ENCODE peak calls at places on chromosome 19, in six cellular contexts. One of them, this sample, is unnamed.
A peak's percentile ranks its signal among the peaks of the same experiment; 100 is the strongest.

GRCh38 chr19:54415208-54415900 is at the start of gene TTYH1:
- DNase-seq in stimulated activated CD8-positive, alpha-beta memory T cell treated with anti-CD3 and anti-CD28 coated beads, Interleukin-7, amount 100 ng/mL, for 1 hour: peak; percentile 23
- DNase-seq in dorsolateral prefrontal cortex: no peak
- DNase-seq in LHCN-M2: no peak
- DNase-seq in T-helper 2 cell treated with Interferon-gamma antibody and Interleukin-4, amounts not matched to agents 5 μg/mL and 100 μg/mL, for 36 hours: no peak
- DNase-seq in HT-29: no peak
- DNase-seq in this sample: no peak

GRCh38 chr19:58381460-58382220 is 810 bp upstream of the ZNF837 start:
- DNase-seq in stimulated activated CD8-positive, alpha-beta memory T cell treated with anti-CD3 and anti-CD28 coated beads, Interleukin-7, amount 100 ng/mL, for 1 hour: no peak
- DNase-seq in dorsolateral prefrontal cortex: no peak
- DNase-seq in LHCN-M2: no peak
- DNase-seq in T-helper 2 cell treated with Interferon-gamma antibody and Interleukin-4, amounts not matched to agents 5 μg/mL and 100 μg/mL, for 36 hours: no peak
- DNase-seq in HT-29: no peak
- DNase-seq in this sample: no peak

GRCh38 chr19:18785179-18786124 is 5.7 kb downstream of the COMP start:
- DNase-seq in stimulated activated CD8-positive, alpha-beta memory T cell treated with anti-CD3 and anti-CD28 coated beads, Interleukin-7, amount 100 ng/mL, for 1 hour: peak; percentile 50
- DNase-seq in dorsolateral prefrontal cortex: peak; percentile 47
- DNase-seq in LHCN-M2: peak; percentile 45
- DNase-seq in T-helper 2 cell treated with Interferon-gamma antibody and Interleukin-4, amounts not matched to agents 5 μg/mL and 100 μg/mL, for 36 hours: peak; percentile 47
- DNase-seq in HT-29: peak; percentile 61
- DNase-seq in this sample: peak; percentile 70

GRCh38 chr19:53908106-53908932 is 759 bp upstream of the CACNG7 start:
- DNase-seq in stimulated activated CD8-positive, alpha-beta memory T cell treated with anti-CD3 and anti-CD28 coated beads, Interleukin-7, amount 100 ng/mL, for 1 hour: no peak
- DNase-seq in dorsolateral prefrontal cortex: peak; percentile 91
- DNase-seq in LHCN-M2: peak; percentile 25
- DNase-seq in T-helper 2 cell treated with Interferon-gamma antibody and Interleukin-4, amounts not matched to agents 5 μg/mL and 100 μg/mL, for 36 hours: peak; percentile 37
- DNase-seq in HT-29: no peak
- DNase-seq in this sample: no peak

GRCh38 chr19:38664503-38665211 is 17.2 kb downstream of the ACTN4 start:
- DNase-seq in stimulated activated CD8-positive, alpha-beta memory T cell treated with anti-CD3 and anti-CD28 coated beads, Interleukin-7, amount 100 ng/mL, for 1 hour: no peak
- DNase-seq in dorsolateral prefrontal cortex: no peak
- DNase-seq in LHCN-M2: no peak
- DNase-seq in T-helper 2 cell treated with Interferon-gamma antibody and Interleukin-4, amounts not matched to agents 5 μg/mL and 100 μg/mL, for 36 hours: no peak
- DNase-seq in HT-29: peak; percentile 56
- DNase-seq in this sample: no peak

GRCh38 chr19:18895828-18896341 is at the start of gene CERS1:
- DNase-seq in stimulated activated CD8-positive, alpha-beta memory T cell treated with anti-CD3 and anti-CD28 coated beads, Interleukin-7, amount 100 ng/mL, for 1 hour: no peak
- DNase-seq in dorsolateral prefrontal cortex: no peak
- DNase-seq in LHCN-M2: no peak
- DNase-seq in T-helper 2 cell treated with Interferon-gamma antibody and Interleukin-4, amounts not matched to agents 5 μg/mL and 100 μg/mL, for 36 hours: no peak
- DNase-seq in HT-29: no peak
- DNase-seq in this sample: no peak

GRCh38 chr19:48964205-48965032 is 690 bp upstream of the FTL start:
- DNase-seq in stimulated activated CD8-positive, alpha-beta memory T cell treated with anti-CD3 and anti-CD28 coated beads, Interleukin-7, amount 100 ng/mL, for 1 hour: no peak
- DNase-seq in dorsolateral prefrontal cortex: no peak
- DNase-seq in LHCN-M2: peak; percentile 51
- DNase-seq in T-helper 2 cell treated with Interferon-gamma antibody and Interleukin-4, amounts not matched to agents 5 μg/mL and 100 μg/mL, for 36 hours: peak; percentile 10
- DNase-seq in HT-29: peak; percentile 76
- DNase-seq in this sample: no peak

GRCh38 chr19:39558623-39559117 is 18.7 kb upstream of the EID2 start:
- DNase-seq in stimulated activated CD8-positive, alpha-beta memory T cell treated with anti-CD3 and anti-CD28 coated beads, Interleukin-7, amount 100 ng/mL, for 1 hour: no peak
- DNase-seq in dorsolateral prefrontal cortex: no peak
- DNase-seq in LHCN-M2: no peak
- DNase-seq in T-helper 2 cell treated with Interferon-gamma antibody and Interleukin-4, amounts not matched to agents 5 μg/mL and 100 μg/mL, for 36 hours: no peak
- DNase-seq in HT-29: no peak
- DNase-seq in this sample: no peak

GRCh38 chr19:3423183-3423829 is 56.9 kb downstream of the NFIC start:
- DNase-seq in stimulated activated CD8-positive, alpha-beta memory T cell treated with anti-CD3 and anti-CD28 coated beads, Interleukin-7, amount 100 ng/mL, for 1 hour: no peak
- DNase-seq in dorsolateral prefrontal cortex: no peak
- DNase-seq in LHCN-M2: no peak
- DNase-seq in T-helper 2 cell treated with Interferon-gamma antibody and Interleukin-4, amounts not matched to agents 5 μg/mL and 100 μg/mL, for 36 hours: no peak
- DNase-seq in HT-29: no peak
- DNase-seq in this sample: no peak

GRCh38 chr19:1853295-1854031 is 5.2 kb upstream of the REXO1 start:
- DNase-seq in stimulated activated CD8-positive, alpha-beta memory T cell treated with anti-CD3 and anti-CD28 coated beads, Interleukin-7, amount 100 ng/mL, for 1 hour: peak; percentile 54
- DNase-seq in dorsolateral prefrontal cortex: peak; percentile 52
- DNase-seq in LHCN-M2: peak; percentile 62
- DNase-seq in T-helper 2 cell treated with Interferon-gamma antibody and Interleukin-4, amounts not matched to agents 5 μg/mL and 100 μg/mL, for 36 hours: peak; percentile 84
- DNase-seq in HT-29: peak; percentile 73
- DNase-seq in this sample: peak; percentile 76

GRCh38 chr19:54383330-54383729 is 18.6 kb upstream of the LAIR1 start:
- DNase-seq in stimulated activated CD8-positive, alpha-beta memory T cell treated with anti-CD3 and anti-CD28 coated beads, Interleukin-7, amount 100 ng/mL, for 1 hour: no peak
- DNase-seq in dorsolateral prefrontal cortex: no peak
- DNase-seq in LHCN-M2: no peak
- DNase-seq in T-helper 2 cell treated with Interferon-gamma antibody and Interleukin-4, amounts not matched to agents 5 μg/mL and 100 μg/mL, for 36 hours: no peak
- DNase-seq in HT-29: no peak
- DNase-seq in this sample: no peak

GRCh38 chr19:44367024-44367423 is 10.5 kb upstream of the ZNF112 start:
- DNase-seq in stimulated activated CD8-positive, alpha-beta memory T cell treated with anti-CD3 and anti-CD28 coated beads, Interleukin-7, amount 100 ng/mL, for 1 hour: no peak
- DNase-seq in dorsolateral prefrontal cortex: no peak
- DNase-seq in LHCN-M2: no peak
- DNase-seq in T-helper 2 cell treated with Interferon-gamma antibody and Interleukin-4, amounts not matched to agents 5 μg/mL and 100 μg/mL, for 36 hours: no peak
- DNase-seq in HT-29: no peak
- DNase-seq in this sample: no peak